ENCODE peak calls at places on chromosomes 5 and 9, in seven cellular contexts. F is iPS DF 6.9, X is cardiac muscle cell, M is H9, C is breast epithelium, W is thoracic aorta, L is psoas muscle. P is an unnamed sample. For H3K9me3, the result is how much of the 10 kb centered on the place peaks cover.

GRCh38 chr9:106085479-106085878 is 391.1 kb downstream of the TMEM38B start:
- DNase-seq in F (no peak), X (no peak), M (no peak), C (no peak), W (no peak), L (no peak), P (no peak)

GRCh38 chr5:158074992-158075769 is 216.2 kb upstream of the CLINT1 start:
- DNase-seq in F (peak), X (peak), M (peak), C (peak), W (no peak), L (peak), P (no peak)

GRCh38 chr9:36207546-36208012 is 16.9 kb downstream of the CLTA start:
- DNase-seq in F (no peak), X (peak), M (no peak), C (no peak), W (no peak), L (no peak), P (no peak)

GRCh38 chr5:111855356-111855755 is 98.4 kb upstream of the NREP start:
- DNase-seq in F (no peak), X (no peak), M (no peak), C (no peak), W (no peak), L (no peak), P (no peak)

GRCh38 chr5:177389368-177390169 is 5.3 kb downstream of the SLC34A1 start:
- DNase-seq in F (no peak), X (peak), M (peak), C (peak), W (no peak), L (no peak), P (peak)

GRCh38 chr9:78032599-78033457 is 1.2 kb upstream of the GNAQ start:
- DNase-seq in F (no peak), X (no peak), M (no peak), C (no peak), W (no peak), L (no peak), P (no peak)

GRCh38 chr5:134041570-134042411 is 37.0 kb upstream of the VDAC1 start:
- DNase-seq in F (no peak), X (no peak), M (no peak), C (no peak), W (no peak), L (no peak), P (no peak)

GRCh38 chr9:124511891-124512805 is 4.9 kb upstream of the NR5A1 start:
- DNase-seq in F (no peak), X (peak), M (peak), C (no peak), W (no peak), L (no peak), P (no peak)

GRCh38 chr5:3996871-3997410 is 401.3 kb downstream of the IRX1 start:
- DNase-seq in F (no peak), X (no peak), M (no peak), C (no peak), W (no peak), L (no peak), P (no peak)

GRCh38 chr9:111661802-111662491 is 542 bp downstream of the GNG10 start:
- DNase-seq in F (no peak), X (peak), M (peak), C (no peak), W (peak), L (peak), P (peak)

GRCh38 chr5:30413540-30413939 is 779.9 kb upstream of the CDH6 start:
- DNase-seq in F (no peak), X (no peak), M (no peak), C (no peak), W (no peak), L (no peak), P (no peak)

DNA sequence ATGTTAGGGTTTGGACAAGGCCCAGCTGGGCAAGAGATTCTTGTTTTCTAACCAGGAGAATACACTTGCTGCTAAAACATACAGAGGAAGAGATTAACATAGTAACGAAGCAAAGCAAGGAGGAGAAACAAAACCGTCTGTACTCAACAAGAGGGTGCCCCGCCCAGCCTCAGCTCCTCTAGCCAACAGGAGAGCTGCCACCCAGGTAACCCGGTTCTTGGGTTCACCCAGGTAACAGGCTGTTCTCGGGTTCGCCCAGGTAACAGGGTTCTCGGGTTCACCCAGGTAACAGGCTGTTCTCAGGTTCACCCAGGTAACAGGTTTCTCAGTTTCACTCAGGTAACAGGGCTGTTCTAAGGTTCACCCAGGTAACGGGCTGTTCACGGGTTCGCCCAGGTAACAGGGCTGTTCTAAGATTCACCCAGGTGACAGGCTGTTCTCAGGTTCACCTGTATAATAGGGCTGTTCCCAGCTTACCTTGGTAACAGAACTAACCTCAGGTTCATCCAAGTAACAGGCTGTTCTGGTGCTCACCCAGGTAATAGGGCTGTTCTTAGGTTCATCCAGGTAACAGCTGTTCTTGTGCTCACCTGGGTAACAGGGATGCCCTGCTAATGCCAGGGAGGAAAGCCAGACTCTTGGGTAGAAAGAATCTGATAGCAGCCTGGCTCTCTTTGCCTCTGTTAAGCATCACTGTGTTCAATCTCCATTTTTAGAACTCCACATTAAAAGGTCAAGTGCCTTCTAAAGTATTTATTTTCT is 271.6 kb downstream of the SYK start:
- DNase-seq in F (no peak), X (no peak), M (no peak), C (no peak), W (no peak), L (no peak), P (no peak)
- H3K9me3 ChIP-seq in F (under half), X (under half), M (under half), C (under half), W (under half), L (under half), P (under half)

GRCh38 chr5:141155540-141156374 is 5.9 kb downstream of the PCDHB6 start:
- DNase-seq in F (no peak), X (no peak), M (peak), C (no peak), W (no peak), L (no peak), P (no peak)
- H3K9me3 ChIP-seq in F (under half), X (under half), M (under half), C (half or more), W (half or more), L (under half), P (under half)

GRCh38 chr5:82534891-82535395 is 256.8 kb upstream of the RPS23 start:
- DNase-seq in F (no peak), X (peak), M (no peak), C (no peak), W (no peak), L (no peak), P (no peak)
- H3K9me3 ChIP-seq in F (under half), X (under half), M (under half), C (under half), W (under half), L (under half), P (under half)

GRCh38 chr5:2014058-2014610 is 131.4 kb upstream of the IRX4 start:
- DNase-seq in F (no peak), X (no peak), M (no peak), C (no peak), W (no peak), L (no peak), P (no peak)

GRCh38 chr5:2012885-2013284 is 130.2 kb upstream of the IRX4 start:
- DNase-seq in F (no peak), X (no peak), M (no peak), C (no peak), W (no peak), L (no peak), P (no peak)

GRCh38 chr5:2015961-2016360 is 133.2 kb upstream of the IRX4 start:
- DNase-seq in F (no peak), X (no peak), M (no peak), C (no peak), W (no peak), L (no peak), P (no peak)

GRCh38 chr5:2013301-2014057 is 130.8 kb upstream of the IRX4 start:
- DNase-seq in F (no peak), X (no peak), M (no peak), C (no peak), W (no peak), L (no peak), P (no peak)

DNA sequence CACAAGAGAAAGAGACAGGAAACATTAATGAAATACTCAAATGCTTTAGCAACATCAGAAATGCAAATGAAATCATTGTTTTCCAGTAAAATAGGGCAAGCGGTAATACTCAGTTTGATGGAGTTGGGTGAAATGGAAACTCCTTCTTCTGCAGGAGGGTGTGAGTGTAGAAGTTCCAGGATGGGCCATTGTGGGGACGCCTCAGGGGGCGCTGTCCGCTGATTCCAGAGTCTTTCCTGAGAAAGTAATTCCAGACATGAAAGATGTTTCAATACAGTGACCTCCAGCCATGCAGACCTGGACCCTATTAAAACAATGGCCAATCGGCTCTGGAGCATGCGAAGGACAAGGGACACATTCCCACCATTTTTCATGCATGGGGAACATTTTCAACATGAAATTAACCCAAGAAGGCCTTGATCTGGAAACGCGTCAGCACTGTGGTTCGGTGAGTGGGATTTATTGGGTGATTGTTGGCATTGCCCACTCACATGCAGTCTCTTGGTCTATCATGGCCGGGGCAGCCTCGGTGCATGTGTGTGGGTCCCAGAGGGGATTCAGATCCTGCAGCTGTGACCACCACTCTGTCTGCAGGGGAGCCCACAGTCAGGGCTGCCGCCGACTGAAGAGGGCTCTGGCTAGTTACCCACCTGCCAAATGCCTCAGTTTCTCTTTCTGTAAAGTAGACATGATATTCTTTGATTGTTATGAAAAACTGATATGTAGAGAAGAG is 132.6 kb upstream of the IRX4 start:
- DNase-seq in F (no peak), X (no peak), M (no peak), C (no peak), W (no peak), L (no peak), P (no peak)
- H3K9me3 ChIP-seq in F (under half), X (under half), M (under half), C (under half), W (under half), L (under half), P (under half)

DNA sequence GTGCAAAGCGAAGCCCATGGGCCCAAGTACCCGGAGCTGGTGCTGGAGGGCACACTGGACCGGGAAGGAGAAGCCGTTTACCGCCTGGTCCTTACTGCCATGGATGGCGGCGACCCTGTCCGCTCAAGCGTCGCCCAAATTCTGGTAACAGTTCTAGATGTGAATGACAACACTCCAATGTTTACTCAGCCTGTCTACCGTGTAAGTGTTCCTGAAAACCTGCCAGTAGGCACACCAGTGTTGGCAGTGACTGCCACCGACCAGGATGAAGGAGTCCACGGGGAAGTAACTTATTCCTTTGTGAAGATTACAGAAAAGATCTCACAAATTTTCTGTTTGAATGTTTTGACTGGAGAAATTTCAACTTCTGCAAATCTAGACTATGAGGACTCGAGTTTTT is 936 bp downstream of the PCDHGA6 start:
- DNase-seq in F (no peak), X (no peak), M (no peak), C (no peak), W (no peak), L (no peak), P (no peak)
- H3K9me3 ChIP-seq in F (under half), X (under half), M (under half), C (half or more), W (half or more), L (under half), P (half or more)

GRCh38 chr5:178671745-178672144 is 44.9 kb upstream of the CLK4 start:
- DNase-seq in F (no peak), X (no peak), M (no peak), C (no peak), W (no peak), L (no peak), P (no peak)
- H3K9me3 ChIP-seq in F (under half), X (under half), M (under half), C (under half), W (under half), L (under half), P (under half)